ENCODE peak calls at places on chromosomes 4 and X, in eight cellular contexts. L, V, Y, O, B, C, D and Q are unnamed samples.

GRCh38 chr4:147518846-147519767 is 38.2 kb downstream of the EDNRA start:
- DNase-seq in O (peak), L (peak), Y (peak), B (peak), D (peak), C (peak), V (peak), Q (peak)

GRCh38 chr4:84218002-84218401 is 281.1 kb downstream of the NKX6-1 start:
- DNase-seq in B (no peak), D (no peak), C (no peak), L (no peak), Y (no peak), O (no peak), V (no peak), Q (no peak)

GRCh38 chrX:40402771-40403533 is 177.8 kb upstream of the ATP6AP2 start:
- DNase-seq in B (no peak), Y (no peak), O (peak), L (no peak), C (no peak), D (no peak), V (peak), Q (no peak)

GRCh38 chr4:83170952-83171399 is 56.4 kb upstream of the PLAC8 start:
- DNase-seq in V (peak), C (no peak), O (peak), D (no peak), B (no peak), Y (peak), L (no peak), Q (no peak)

GRCh38 chrX:17596051-17596450 is 141.2 kb upstream of the SCML1 start:
- DNase-seq in Y (no peak), B (no peak), D (no peak), C (no peak), L (no peak), V (peak), O (peak), Q (no peak)

GRCh38 chr4:151429957-151430548 is 21.1 kb downstream of the FHIP1A start:
- DNase-seq in O (no peak), V (peak), B (no peak), D (no peak), C (peak), Y (no peak), L (no peak), Q (no peak)

GRCh38 chrX:38282044-38282443 is 45.3 kb downstream of the RPGR start:
- DNase-seq in C (no peak), D (no peak), B (no peak), V (no peak), O (no peak), L (no peak), Y (no peak), Q (no peak)

GRCh38 chr4:102036619-102037376 is 246.3 kb downstream of the BANK1 start:
- DNase-seq in D (no peak), Y (no peak), V (no peak), L (no peak), O (no peak), C (no peak), B (no peak), Q (no peak)

GRCh38 chr4:27267435-27268355 is 407.1 kb downstream of the STIM2 start:
- DNase-seq in Y (no peak), L (no peak), B (no peak), V (no peak), O (no peak), D (no peak), C (no peak), Q (no peak)

GRCh38 chr4:111330786-111331185 is 707.9 kb upstream of the PITX2 start:
- DNase-seq in D (no peak), L (no peak), V (peak), O (no peak), Y (no peak), B (no peak), C (no peak), Q (no peak)

GRCh38 chr4:85929926-85930325 is 429.9 kb downstream of the MAPK10 start:
- DNase-seq in V (peak), B (no peak), O (peak), C (no peak), L (no peak), Y (no peak), D (no peak), Q (peak)

GRCh38 chr4:26191353-26191752 is 129.5 kb upstream of the RBPJ start:
- DNase-seq in Y (no peak), B (no peak), D (no peak), O (peak), V (peak), L (no peak), C (no peak), Q (no peak)

GRCh38 chr4:119498520-119498919 is 130.1 kb downstream of the PDE5A start:
- DNase-seq in Y (no peak), D (no peak), L (no peak), C (no peak), O (no peak), B (no peak), V (no peak), Q (no peak)

GRCh38 chr4:5912614-5913019 is 19.7 kb upstream of the CRMP1 start:
- DNase-seq in B (no peak), Y (no peak), V (no peak), D (no peak), O (no peak), L (no peak), C (no peak), Q (no peak)

GRCh38 chrX:50698944-50699343 is 115.0 kb downstream of the SHROOM4 start:
- DNase-seq in O (no peak), L (no peak), V (no peak), Y (no peak), C (no peak), D (no peak), B (no peak), Q (no peak)

GRCh38 chr4:145734576-145735329 is 54.8 kb downstream of the C4orf51 start:
- DNase-seq in O (peak), V (peak), C (peak), Y (no peak), D (no peak), B (no peak), L (no peak), Q (no peak)

GRCh38 chr4:84673475-84674230 is 90.7 kb downstream of the CDS1 start:
- DNase-seq in V (peak), Y (no peak), C (no peak), B (no peak), L (no peak), D (no peak), O (peak), Q (no peak)

GRCh38 chr4:88737304-88738015 is 39.8 kb upstream of the NAP1L5 start:
- DNase-seq in D (peak), L (peak), Y (peak), C (peak), V (peak), O (peak), B (peak), Q (peak)

GRCh38 chr4:16993966-16994840 is 95.8 kb upstream of the LDB2 start:
- DNase-seq in L (no peak), Y (no peak), D (no peak), O (no peak), C (no peak), B (no peak), V (no peak), Q (no peak)

GRCh38 chrX:20521245-20521644 is 254.5 kb upstream of the RPS6KA3 start:
- DNase-seq in D (no peak), L (no peak), C (no peak), B (no peak), Y (no peak), V (peak), O (peak), Q (no peak)

GRCh38 chrX:69060631-69061408 is 104.4 kb downstream of the PJA1 start:
- DNase-seq in O (peak), L (no peak), D (no peak), Y (no peak), V (peak), B (no peak), C (no peak), Q (no peak)

GRCh38 chr4:25402521-25402920 is 25.5 kb downstream of the ANAPC4 start:
- DNase-seq in O (no peak), C (no peak), Y (no peak), V (no peak), L (no peak), B (no peak), D (no peak), Q (no peak)

GRCh38 chrX:114924846-114925245 is 92.6 kb downstream of the IL13RA2 start:
- DNase-seq in D (no peak), B (no peak), V (no peak), Y (no peak), L (no peak), C (no peak), O (peak), Q (no peak)